ENCODE peak calls at places on chromosomes 3 and 15, in eight cellular contexts. F, S, X, T, D, E, C and P are unnamed samples.

GRCh38 chr3:127192576-127193232 is at the start of gene PRR23E:
- DNase-seq in F (no peak), S (no peak), D (no peak), C (no peak), E (no peak), T (no peak), X (no peak), P (no peak)

GRCh38 chr3:28476194-28476593 is 127.6 kb upstream of the AZI2 start:
- DNase-seq in F (peak), T (no peak), C (no peak), E (no peak), D (peak), S (no peak), X (peak), P (no peak)

GRCh38 chr15:40303576-40303975 is 4.2 kb downstream of the PLCB2 start:
- DNase-seq in F (no peak), T (no peak), X (no peak), C (no peak), S (no peak), D (no peak), E (no peak), P (peak)

GRCh38 chr15:62845239-62846126 is 197.1 kb upstream of the TPM1 start:
- DNase-seq in E (no peak), C (no peak), X (no peak), F (peak), D (peak), S (no peak), T (no peak), P (no peak)

GRCh38 chr3:56157693-56158092 is 310.6 kb downstream of the ERC2 start:
- DNase-seq in T (no peak), E (no peak), X (no peak), C (no peak), S (no peak), D (peak), F (peak), P (no peak)

GRCh38 chr3:140363801-140364200 is 314.1 kb upstream of the TRIM42 start:
- DNase-seq in E (no peak), C (no peak), S (no peak), F (no peak), X (no peak), D (no peak), T (no peak), P (no peak)

GRCh38 chr15:101201411-101202174 is 50.3 kb downstream of the CHSY1 start:
- DNase-seq in T (peak), E (no peak), D (peak), S (no peak), C (no peak), F (peak), X (peak), P (peak)

GRCh38 chr3:87309601-87310000 is 33.2 kb upstream of the POU1F1 start:
- DNase-seq in S (no peak), C (no peak), F (no peak), T (no peak), D (no peak), E (no peak), X (no peak), P (no peak)

GRCh38 chr15:81221449-81221848 is 24.8 kb downstream of the IL16 start:
- DNase-seq in C (no peak), S (no peak), D (no peak), E (no peak), X (no peak), T (no peak), F (peak), P (no peak)

GRCh38 chr3:106792716-106793115 is 584.5 kb upstream of the CCDC54 start:
- DNase-seq in C (no peak), S (no peak), T (no peak), X (no peak), F (no peak), E (no peak), D (no peak), P (no peak)

GRCh38 chr15:48929611-48930170 is 34.0 kb downstream of the SHC4 start:
- DNase-seq in F (no peak), S (no peak), X (no peak), C (no peak), T (no peak), D (no peak), E (no peak), P (no peak)

GRCh38 chr15:80984856-80985255 is 4.8 kb downstream of the MESD start:
- DNase-seq in F (peak), D (no peak), S (no peak), C (no peak), X (no peak), E (no peak), T (no peak), P (no peak)

GRCh38 chr3:19213608-19214220 is 65.4 kb downstream of the KCNH8 start:
- DNase-seq in S (no peak), C (no peak), E (no peak), F (no peak), D (no peak), X (no peak), T (no peak), P (no peak)

GRCh38 chr15:65773386-65774111 is 18.5 kb downstream of the DENND4A start:
- DNase-seq in C (no peak), T (no peak), F (no peak), D (no peak), X (no peak), S (no peak), E (no peak), P (no peak)